ENCODE peak calls at places on chromosomes 13 and 19, in seven cellular contexts. One of them, this sample, is unnamed. For H3K79me2, the result is how much of the 10 kb centered on the place peaks cover.

GRCh38 chr13:91722267-91722884 is 324.0 kb downstream of the GPC5 start:
- DNase-seq in endothelial cell of umbilical vein: peak
- DNase-seq in SK-N-SH: peak
- DNase-seq in HepG2: no peak
- DNase-seq in HCT116: no peak
- DNase-seq in H1: no peak
- DNase-seq in K562: peak
- DNase-seq in this sample: no peak

GRCh38 chr13:113906566-113906965 is 42.7 kb upstream of the GAS6 start:
- DNase-seq in endothelial cell of umbilical vein: no peak
- DNase-seq in SK-N-SH: no peak
- DNase-seq in HepG2: no peak
- DNase-seq in HCT116: no peak
- DNase-seq in H1: no peak
- DNase-seq in K562: no peak
- DNase-seq in this sample: no peak

GRCh38 chr13:40549500-40550094 is 116.8 kb downstream of the FOXO1 start:
- DNase-seq in endothelial cell of umbilical vein: no peak
- DNase-seq in SK-N-SH: no peak
- DNase-seq in HepG2: peak
- DNase-seq in HCT116: no peak
- DNase-seq in H1: no peak
- DNase-seq in K562: no peak
- DNase-seq in this sample: no peak

GRCh38 chr13:99299545-99300341 is 7.5 kb downstream of the GPR183 start:
- DNase-seq in endothelial cell of umbilical vein: no peak
- DNase-seq in SK-N-SH: no peak
- DNase-seq in HepG2: no peak
- DNase-seq in HCT116: no peak
- DNase-seq in H1: no peak
- DNase-seq in K562: no peak
- DNase-seq in this sample: no peak

GRCh38 chr13:44050450-44051063 is 170.9 kb downstream of the LACC1 start:
- DNase-seq in endothelial cell of umbilical vein: peak
- DNase-seq in SK-N-SH: peak
- DNase-seq in HepG2: peak
- DNase-seq in HCT116: peak
- DNase-seq in H1: no peak
- DNase-seq in K562: peak
- DNase-seq in this sample: no peak

GRCh38 chr13:58630794-58631193 is 999.2 kb downstream of the PCDH17 start:
- DNase-seq in endothelial cell of umbilical vein: no peak
- DNase-seq in SK-N-SH: no peak
- DNase-seq in HepG2: no peak
- DNase-seq in HCT116: no peak
- DNase-seq in H1: no peak
- DNase-seq in K562: no peak
- DNase-seq in this sample: no peak

GRCh38 chr13:49549289-49549688 is 36.1 kb downstream of the RCBTB1 start:
- DNase-seq in endothelial cell of umbilical vein: no peak
- DNase-seq in SK-N-SH: no peak
- DNase-seq in HepG2: no peak
- DNase-seq in HCT116: no peak
- DNase-seq in H1: no peak
- DNase-seq in K562: no peak
- DNase-seq in this sample: no peak

GRCh38 chr13:36819811-36820140 is 754 bp downstream of the RFXAP start:
- DNase-seq in endothelial cell of umbilical vein: no peak
- DNase-seq in SK-N-SH: no peak
- DNase-seq in HepG2: no peak
- DNase-seq in HCT116: no peak
- DNase-seq in H1: no peak
- DNase-seq in K562: peak
- DNase-seq in this sample: no peak

GRCh38 chr13:24042710-24043440 is 117.6 kb upstream of the SPATA13 start:
- DNase-seq in endothelial cell of umbilical vein: no peak
- DNase-seq in SK-N-SH: no peak
- DNase-seq in HepG2: no peak
- DNase-seq in HCT116: no peak
- DNase-seq in H1: no peak
- DNase-seq in K562: no peak
- DNase-seq in this sample: no peak

GRCh38 chr19:45164577-45165335 is 4.0 kb upstream of the NKPD1 start:
- DNase-seq in endothelial cell of umbilical vein: peak
- DNase-seq in SK-N-SH: no peak
- DNase-seq in HepG2: peak
- DNase-seq in HCT116: peak
- DNase-seq in H1: peak
- DNase-seq in K562: peak
- DNase-seq in this sample: peak

GRCh38 chr13:33642374-33643065 is 175.4 kb upstream of the RFC3 start:
- DNase-seq in endothelial cell of umbilical vein: no peak
- DNase-seq in SK-N-SH: no peak
- DNase-seq in HepG2: peak
- DNase-seq in HCT116: no peak
- DNase-seq in H1: no peak
- DNase-seq in K562: no peak
- DNase-seq in this sample: no peak

GRCh38 chr13:102773441-102774209 is at the start of gene TEX30:
- DNase-seq in endothelial cell of umbilical vein: peak
- DNase-seq in SK-N-SH: peak
- DNase-seq in HepG2: no peak
- DNase-seq in HCT116: peak
- DNase-seq in H1: peak
- DNase-seq in K562: peak
- DNase-seq in this sample: peak

GRCh38 chr13:23673867-23674605 is 103.8 kb downstream of the TNFRSF19 start:
- DNase-seq in endothelial cell of umbilical vein: no peak
- DNase-seq in SK-N-SH: no peak
- DNase-seq in HepG2: no peak
- DNase-seq in HCT116: no peak
- DNase-seq in H1: no peak
- DNase-seq in K562: no peak
- DNase-seq in this sample: no peak

GRCh38 chr13:57633950-57634828 is 2.6 kb downstream of the PCDH17 start:
- DNase-seq in endothelial cell of umbilical vein: peak
- DNase-seq in SK-N-SH: peak
- DNase-seq in HepG2: no peak
- DNase-seq in HCT116: no peak
- DNase-seq in H1: no peak
- DNase-seq in K562: no peak
- DNase-seq in this sample: no peak

GRCh38 chr19:45091031-45091918 is 1.7 kb upstream of the PPP1R37 start:
- DNase-seq in endothelial cell of umbilical vein: peak
- DNase-seq in SK-N-SH: peak
- DNase-seq in HepG2: no peak
- DNase-seq in HCT116: peak
- DNase-seq in H1: peak
- DNase-seq in K562: peak
- DNase-seq in this sample: peak

DNA sequence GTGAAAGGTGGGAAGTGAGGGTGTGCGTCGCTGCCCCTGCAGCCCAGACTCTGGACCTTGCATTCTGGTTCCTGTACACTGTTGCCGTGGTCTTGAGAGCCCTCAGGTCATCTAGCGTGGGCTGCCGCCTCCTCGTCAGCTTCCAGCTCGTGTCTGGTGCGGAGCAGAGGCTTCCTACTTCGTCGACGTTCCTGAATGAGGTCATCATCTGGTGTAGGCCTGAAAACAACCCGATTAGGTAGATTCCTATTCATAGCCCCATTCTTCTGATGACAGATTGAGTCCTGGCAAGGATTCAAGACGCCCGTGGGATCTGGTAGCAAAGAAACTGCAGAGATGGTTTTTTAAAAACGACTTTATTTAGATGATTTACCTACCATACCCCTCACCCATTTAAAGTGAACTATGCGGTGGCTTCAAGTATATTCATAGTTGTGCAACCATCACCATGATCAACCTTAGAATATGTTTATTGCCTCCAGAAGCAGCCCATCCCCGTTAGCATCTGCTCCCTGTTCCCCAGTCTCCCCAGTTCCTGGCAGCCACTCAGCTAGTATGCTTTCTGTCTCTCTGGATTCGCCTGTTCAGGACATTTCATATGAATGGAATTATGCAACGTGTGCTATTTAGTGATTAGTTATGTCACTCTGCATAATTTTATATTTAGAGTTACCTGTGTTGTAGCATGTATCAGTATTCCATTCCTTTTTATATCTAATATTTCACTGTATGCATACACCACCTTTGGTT is 13.8 kb downstream of the NAXD start:
- DNase-seq in endothelial cell of umbilical vein: no peak
- DNase-seq in SK-N-SH: peak
- DNase-seq in HepG2: no peak
- DNase-seq in HCT116: no peak
- DNase-seq in H1: no peak
- DNase-seq in K562: no peak
- DNase-seq in this sample: no peak
- TF ChIP-seq MAX in endothelial cell of umbilical vein: no peak
- TF ChIP-seq MAX in SK-N-SH: peak
- TF ChIP-seq MAX in HepG2: no peak
- TF ChIP-seq MAX in HCT116: no peak
- TF ChIP-seq MAX in H1: no peak
- TF ChIP-seq MAX in K562: no peak
- TF ChIP-seq MAX in this sample: no peak

DNA sequence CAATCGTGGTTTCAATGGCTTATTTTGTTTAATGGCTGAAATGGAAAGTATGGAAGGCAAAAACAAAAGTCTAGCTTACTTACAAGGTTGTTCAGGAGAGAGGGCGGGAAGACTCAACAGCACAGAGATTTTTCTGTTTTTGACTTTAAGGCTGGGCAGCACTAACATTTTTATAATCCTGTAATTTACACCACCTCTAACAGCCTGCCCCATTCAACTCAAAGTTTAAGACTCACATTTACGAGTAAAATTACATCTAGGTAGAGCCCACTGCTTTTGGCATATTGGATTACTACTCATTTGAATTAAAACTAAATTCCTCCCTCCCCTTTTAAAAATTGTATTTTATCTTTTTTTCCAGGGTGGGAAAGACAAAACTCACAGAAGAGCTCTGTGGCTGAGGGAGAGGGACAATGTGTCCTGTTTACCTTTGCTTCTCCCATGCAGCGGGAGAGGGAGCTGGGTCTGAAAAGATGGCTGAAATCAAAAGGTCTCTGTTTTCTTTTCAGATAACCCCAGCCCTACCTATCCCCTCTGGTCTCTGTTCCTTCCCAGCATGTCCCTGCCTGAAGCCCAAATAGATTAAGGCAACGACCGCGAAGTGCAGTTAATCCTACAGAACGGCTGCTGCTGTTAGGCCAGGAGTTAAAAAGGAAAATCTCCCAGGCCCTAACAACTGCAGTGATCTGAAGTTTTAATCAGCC is 6.6 kb downstream of the EFNB2 start:
- DNase-seq in endothelial cell of umbilical vein: no peak
- DNase-seq in SK-N-SH: no peak
- DNase-seq in HepG2: no peak
- DNase-seq in HCT116: no peak
- DNase-seq in H1: no peak
- DNase-seq in K562: no peak
- DNase-seq in this sample: no peak
- H3K79me2 ChIP-seq in endothelial cell of umbilical vein: half or more
- H3K79me2 ChIP-seq in SK-N-SH: under half
- H3K79me2 ChIP-seq in HepG2: under half
- H3K79me2 ChIP-seq in HCT116: half or more
- H3K79me2 ChIP-seq in H1: under half
- H3K79me2 ChIP-seq in K562: under half
- H3K79me2 ChIP-seq in this sample: under half

GRCh38 chr13:79582896-79583295 is 101.9 kb downstream of the NDFIP2 start:
- DNase-seq in endothelial cell of umbilical vein: no peak
- DNase-seq in SK-N-SH: no peak
- DNase-seq in HepG2: no peak
- DNase-seq in HCT116: no peak
- DNase-seq in H1: no peak
- DNase-seq in K562: no peak
- DNase-seq in this sample: no peak

GRCh38 chr13:79585033-79585432 is 104.1 kb downstream of the NDFIP2 start:
- DNase-seq in endothelial cell of umbilical vein: no peak
- DNase-seq in SK-N-SH: no peak
- DNase-seq in HepG2: no peak
- DNase-seq in HCT116: no peak
- DNase-seq in H1: no peak
- DNase-seq in K562: no peak
- DNase-seq in this sample: no peak

DNA sequence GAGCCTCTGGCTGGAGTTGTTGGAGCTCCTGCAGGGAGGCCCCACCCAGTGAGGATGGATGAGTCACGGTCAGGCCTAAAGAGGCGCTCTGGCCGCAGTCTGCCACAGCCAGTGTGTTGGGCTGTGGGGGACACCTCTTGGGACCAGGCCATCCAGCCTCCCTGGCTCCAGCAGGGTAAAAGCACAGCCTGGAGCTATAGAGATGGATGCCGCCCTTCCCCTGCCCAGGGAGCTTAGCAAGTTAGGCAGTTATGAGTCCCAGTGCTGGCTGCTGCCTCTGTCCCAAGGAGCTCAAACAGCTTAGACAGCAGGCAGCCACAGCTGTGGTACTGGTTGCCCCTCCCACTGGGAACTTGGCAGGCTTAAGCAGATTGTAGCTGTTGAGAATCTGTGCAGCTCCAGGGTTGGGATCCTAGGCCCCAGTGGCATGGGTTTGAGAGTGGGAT is 100.9 kb downstream of the NDFIP2 start:
- DNase-seq in endothelial cell of umbilical vein: no peak
- DNase-seq in SK-N-SH: no peak
- DNase-seq in HepG2: no peak
- DNase-seq in HCT116: peak
- DNase-seq in H1: no peak
- DNase-seq in K562: no peak
- DNase-seq in this sample: no peak
- TF ChIP-seq MAX in endothelial cell of umbilical vein: no peak
- TF ChIP-seq MAX in SK-N-SH: no peak
- TF ChIP-seq MAX in HepG2: no peak
- TF ChIP-seq MAX in HCT116: no peak
- TF ChIP-seq MAX in H1: no peak
- TF ChIP-seq MAX in K562: no peak
- TF ChIP-seq MAX in this sample: no peak

GRCh38 chr19:32658527-32658926 is 16.5 kb downstream of the ANKRD27 start:
- DNase-seq in endothelial cell of umbilical vein: no peak
- DNase-seq in SK-N-SH: no peak
- DNase-seq in HepG2: no peak
- DNase-seq in HCT116: no peak
- DNase-seq in H1: no peak
- DNase-seq in K562: no peak
- DNase-seq in this sample: no peak

GRCh38 chr19:32666084-32666483 is 8.9 kb downstream of the ANKRD27 start:
- DNase-seq in endothelial cell of umbilical vein: no peak
- DNase-seq in SK-N-SH: no peak
- DNase-seq in HepG2: no peak
- DNase-seq in HCT116: no peak
- DNase-seq in H1: no peak
- DNase-seq in K562: no peak
- DNase-seq in this sample: no peak

GRCh38 chr19:32658075-32658474 is 16.9 kb downstream of the ANKRD27 start:
- DNase-seq in endothelial cell of umbilical vein: no peak
- DNase-seq in SK-N-SH: no peak
- DNase-seq in HepG2: no peak
- DNase-seq in HCT116: no peak
- DNase-seq in H1: no peak
- DNase-seq in K562: no peak
- DNase-seq in this sample: no peak

GRCh38 chr19:32661318-32661717 is 13.7 kb downstream of the ANKRD27 start:
- DNase-seq in endothelial cell of umbilical vein: no peak
- DNase-seq in SK-N-SH: no peak
- DNase-seq in HepG2: peak
- DNase-seq in HCT116: no peak
- DNase-seq in H1: no peak
- DNase-seq in K562: no peak
- DNase-seq in this sample: no peak

GRCh38 chr19:32662186-32662585 is 12.8 kb downstream of the ANKRD27 start:
- DNase-seq in endothelial cell of umbilical vein: peak
- DNase-seq in SK-N-SH: no peak
- DNase-seq in HepG2: no peak
- DNase-seq in HCT116: no peak
- DNase-seq in H1: no peak
- DNase-seq in K562: no peak
- DNase-seq in this sample: no peak
- H3K79me2 ChIP-seq in endothelial cell of umbilical vein: under half
- H3K79me2 ChIP-seq in SK-N-SH: half or more
- H3K79me2 ChIP-seq in HepG2: under half
- H3K79me2 ChIP-seq in HCT116: half or more
- H3K79me2 ChIP-seq in H1: under half
- H3K79me2 ChIP-seq in K562: half or more
- H3K79me2 ChIP-seq in this sample: under half

This sample was measured in GM12878.